ENCODE peak calls at places on chromosomes 7 and 10, in ten cellular contexts. L is CD4-positive, alpha-beta memory T cell; Z is fibroblast of lung; D is effector memory CD4-positive, alpha-beta T cell; B is H9; I is SJSA1; V is heart left ventricle; Y is trophoblast cell; W is Panc1; E is GM23248. U is an unnamed sample. For H3K4me1, the result is how much of the 10 kb centered on the place peaks cover.

GRCh38 chr10:124000792-124001201 is 92.6 kb downstream of the CHST15 start:
- DNase-seq in E (peak), W (no peak), Z (no peak), D (no peak), I (no peak), L (no peak), B (no peak), Y (no peak), V (no peak), U (no peak)

GRCh38 chr10:124906551-124907001 is 35.3 kb upstream of the ZRANB1 start:
- DNase-seq in V (no peak), Z (peak), I (peak), D (no peak), E (peak), Y (peak), L (no peak), W (no peak), B (no peak), U (no peak)

GRCh38 chr7:143396625-143397556 is 11.8 kb downstream of the EPHA1 start:
- DNase-seq in V (peak), L (no peak), I (no peak), B (no peak), Y (peak), Z (peak), W (no peak), D (no peak), E (peak), U (no peak)

GRCh38 chr7:128303624-128304023 is 40.1 kb downstream of the RBM28 start:
- DNase-seq in L (no peak), E (no peak), V (no peak), D (no peak), B (no peak), Z (no peak), Y (no peak), I (no peak), W (no peak), U (no peak)

GRCh38 chr10:60714242-60714641 is 64.0 kb upstream of the CDK1 start:
- DNase-seq in B (no peak), Y (no peak), L (peak), V (no peak), Z (peak), I (no peak), W (no peak), E (no peak), D (no peak), U (peak)

GRCh38 chr10:50679149-50679548 is 55.4 kb upstream of the SGMS1 start:
- DNase-seq in I (no peak), Z (no peak), B (peak), E (no peak), W (no peak), D (no peak), V (no peak), L (no peak), Y (no peak), U (peak)

GRCh38 chr7:80588591-80588990 is 49.9 kb upstream of the CD36 start:
- DNase-seq in V (no peak), B (no peak), D (no peak), Z (peak), L (no peak), I (no peak), W (no peak), Y (no peak), E (peak), U (no peak)

GRCh38 chr7:107966701-107967100 is 36.3 kb downstream of the LAMB1 start:
- DNase-seq in V (peak), E (peak), Y (peak), Z (peak), I (peak), D (no peak), L (no peak), W (peak), B (peak), U (no peak)

GRCh38 chr7:7653140-7653539 is 12.6 kb downstream of the UMAD1 start:
- DNase-seq in W (no peak), V (no peak), L (no peak), D (no peak), Z (no peak), B (no peak), I (no peak), Y (no peak), E (no peak), U (no peak)

GRCh38 chr7:131948434-131949053 is 392.1 kb upstream of the PODXL start:
- DNase-seq in I (no peak), D (no peak), V (peak), L (no peak), B (peak), Z (peak), Y (no peak), E (peak), W (no peak), U (peak)

GRCh38 chr7:29569648-29570047 is 6.0 kb downstream of the PRR15 start:
- DNase-seq in V (no peak), I (no peak), E (no peak), W (no peak), Z (no peak), L (no peak), D (no peak), B (no peak), Y (peak), U (peak)

GRCh38 chr7:22662490-22663145 is 64.4 kb upstream of the IL6 start:
- DNase-seq in Y (no peak), I (no peak), D (no peak), E (peak), V (no peak), L (no peak), B (no peak), W (no peak), Z (no peak), U (no peak)

GRCh38 chr10:1240341-1240775 is 184.2 kb downstream of the WDR37 start:
- DNase-seq in W (no peak), B (peak), V (no peak), Z (no peak), Y (no peak), E (no peak), I (no peak), L (no peak), D (no peak), U (peak)

GRCh38 chr10:11036424-11037011 is 18.8 kb downstream of the CELF2 start:
- DNase-seq in L (no peak), V (no peak), B (peak), Y (no peak), I (peak), D (no peak), E (peak), Z (peak), W (peak), U (peak)

GRCh38 chr10:77244746-77245145 is 392.9 kb downstream of the KCNMA1 start:
- DNase-seq in D (no peak), I (no peak), Y (no peak), L (no peak), V (no peak), B (no peak), Z (no peak), E (no peak), W (no peak), U (no peak)

GRCh38 chr7:131189488-131189887 is 138.2 kb upstream of the MKLN1 start:
- DNase-seq in W (no peak), B (no peak), Z (no peak), Y (no peak), V (no peak), D (no peak), E (no peak), L (no peak), I (no peak), U (no peak)

GRCh38 chr10:121062040-121062574 is 210.9 kb downstream of the WDR11 start:
- DNase-seq in I (no peak), Z (no peak), W (no peak), E (no peak), Y (no peak), L (no peak), D (no peak), V (no peak), B (no peak), U (no peak)

GRCh38 chr7:151540146-151540545 is 20.5 kb upstream of the RHEB start:
- DNase-seq in W (no peak), E (no peak), V (no peak), D (no peak), I (no peak), Z (no peak), Y (no peak), B (no peak), L (no peak), U (no peak)

GRCh38 chr10:99431190-99431549 is 746 bp upstream of the GOT1 start:
- DNase-seq in E (peak), Z (peak), B (peak), L (peak), W (no peak), D (no peak), Y (peak), I (no peak), V (peak), U (peak)

GRCh38 chr7:44626620-44627019 is 20.2 kb downstream of the OGDH start:
- DNase-seq in D (no peak), I (no peak), E (no peak), Z (no peak), V (no peak), L (no peak), W (no peak), Y (no peak), B (no peak), U (no peak)

GRCh38 chr7:105782391-105783063 is 93.9 kb downstream of the ATXN7L1 start:
- DNase-seq in I (peak), E (peak), W (no peak), Z (peak), Y (no peak), D (no peak), L (no peak), V (no peak), B (no peak), U (no peak)

GRCh38 chr7:20267482-20267881 is 50.3 kb upstream of the MACC1 start:
- DNase-seq in Y (no peak), E (no peak), D (no peak), I (no peak), L (no peak), W (no peak), B (peak), V (no peak), Z (no peak), U (no peak)

GRCh38 chr10:82288461-82288881 is 413.5 kb downstream of the NRG3 start:
- DNase-seq in D (no peak), L (no peak), Y (no peak), E (peak), W (no peak), B (no peak), I (no peak), Z (no peak), V (no peak), U (no peak)

GRCh38 chr7:81725003-81725402 is 44.8 kb downstream of the HGF start:
- DNase-seq in I (no peak), Y (no peak), L (no peak), B (no peak), W (no peak), V (no peak), D (no peak), E (peak), Z (peak), U (no peak)

GRCh38 chr10:79437111-79437814 is 8.2 kb downstream of the ZCCHC24 start:
- DNase-seq in Z (no peak), W (no peak), Y (no peak), I (no peak), E (peak), D (no peak), L (no peak), B (no peak), V (no peak), U (no peak)

DNA sequence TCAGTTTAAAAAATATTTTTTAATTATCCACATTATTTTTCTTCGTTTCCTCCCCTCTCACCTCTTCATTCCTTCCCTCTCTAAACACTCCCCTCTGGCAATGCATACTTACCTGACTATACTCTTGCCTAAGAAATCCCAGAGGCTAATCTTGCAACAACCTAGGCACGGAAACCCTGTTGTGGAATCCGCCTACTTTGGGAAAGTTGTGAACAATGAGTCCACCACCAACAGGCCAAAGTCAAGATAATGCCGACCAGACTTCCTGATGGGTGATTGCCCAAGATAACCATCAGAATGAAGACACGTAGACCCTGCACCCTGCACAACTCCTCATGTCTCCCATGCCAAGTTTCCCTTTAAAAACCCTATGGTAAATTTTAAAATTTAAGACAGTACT is 521.5 kb downstream of the KIF20B start:
- DNase-seq in I (no peak), L (no peak), B (no peak), W (no peak), E (no peak), Y (peak), Z (no peak), D (no peak), V (no peak), U (no peak)
- H3K27ac ChIP-seq in I (no peak), L (no peak), B (no peak), W (no peak), E (no peak), Y (peak), Z (no peak), D (no peak), V (no peak), U (no peak)

GRCh38 chr10:86077271-86077670 is 289.3 kb downstream of the GRID1 start:
- DNase-seq in Y (no peak), B (no peak), I (no peak), E (no peak), V (no peak), D (no peak), L (no peak), W (no peak), Z (no peak), U (no peak)

GRCh38 chr10:86073199-86073977 is 293.2 kb downstream of the GRID1 start:
- DNase-seq in B (no peak), I (no peak), W (no peak), L (no peak), E (no peak), Z (no peak), V (no peak), Y (no peak), D (no peak), U (no peak)

GRCh38 chr10:86071758-86072157 is 294.8 kb downstream of the GRID1 start:
- DNase-seq in W (no peak), Z (no peak), I (no peak), E (no peak), B (no peak), D (no peak), V (no peak), Y (no peak), L (no peak), U (no peak)

GRCh38 chr10:86075512-86075911 is 291.1 kb downstream of the GRID1 start:
- DNase-seq in Z (no peak), V (no peak), L (no peak), E (no peak), Y (no peak), I (no peak), B (no peak), W (no peak), D (no peak), U (no peak)

GRCh38 chr10:86074294-86074693 is 292.3 kb downstream of the GRID1 start:
- DNase-seq in W (no peak), I (no peak), E (no peak), B (no peak), Y (no peak), Z (no peak), V (no peak), L (no peak), D (no peak), U (no peak)
- H3K4me1 ChIP-seq in W (under half), I (under half), E (under half), B (under half), Y (under half), Z (under half), V (under half), L (under half), D (under half), U (under half)

GRCh38 chr10:97335995-97336394 is 1.5 kb upstream of the FRAT2 start:
- DNase-seq in Z (no peak), D (no peak), I (no peak), B (no peak), V (no peak), L (no peak), E (no peak), Y (no peak), W (no peak), U (no peak)
- H3K27ac ChIP-seq in Z (no peak), D (no peak), I (no peak), B (no peak), V (no peak), L (no peak), E (no peak), Y (no peak), W (no peak), U (no peak)

DNA sequence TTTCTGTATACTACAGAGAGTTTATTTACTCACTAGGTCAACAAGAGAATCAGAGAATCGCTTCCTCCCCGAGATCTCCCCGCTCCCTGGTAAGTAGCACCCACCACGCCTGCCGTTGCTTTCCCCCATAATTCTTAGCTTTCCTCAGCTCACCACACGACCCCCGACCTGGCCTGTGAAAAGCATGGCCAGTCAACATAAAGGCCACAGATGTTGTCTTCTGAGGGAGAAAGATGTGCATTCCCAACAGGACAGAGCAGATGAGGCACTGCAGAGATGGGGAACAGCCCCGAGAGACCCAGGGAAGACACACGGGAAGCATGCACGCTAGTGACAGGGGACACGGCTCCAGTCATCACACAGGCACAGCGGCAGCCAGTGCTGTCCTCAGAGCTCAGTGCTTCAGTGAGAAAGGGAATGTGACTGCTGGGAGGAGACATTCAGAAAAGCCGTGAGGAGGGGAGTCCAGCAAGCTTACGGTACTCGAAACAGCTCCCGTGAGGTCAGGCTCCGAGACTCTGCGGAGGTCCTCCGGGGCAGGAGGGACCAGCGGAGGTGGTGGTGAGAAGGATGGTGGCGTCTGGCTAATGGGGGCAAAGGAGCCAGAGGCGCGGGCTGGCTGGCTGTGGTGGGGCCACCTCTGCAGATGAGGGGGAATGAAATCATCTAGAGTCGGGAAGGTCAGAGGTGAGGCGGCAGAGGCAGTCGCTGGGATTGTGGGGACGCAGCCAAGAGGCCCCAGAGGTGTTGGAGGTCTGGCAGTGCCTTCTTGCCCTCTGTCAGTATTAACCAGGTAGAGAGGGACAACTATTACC is 123.4 kb upstream of the PDLIM1 start:
- DNase-seq in Z (no peak), Y (no peak), I (no peak), E (no peak), W (no peak), L (no peak), B (no peak), D (no peak), V (peak), U (no peak)
- H3K4me1 ChIP-seq in Z (under half), Y (under half), I (under half), E (under half), W (under half), L (under half), B (under half), D (under half), V (under half), U (under half)

DNA sequence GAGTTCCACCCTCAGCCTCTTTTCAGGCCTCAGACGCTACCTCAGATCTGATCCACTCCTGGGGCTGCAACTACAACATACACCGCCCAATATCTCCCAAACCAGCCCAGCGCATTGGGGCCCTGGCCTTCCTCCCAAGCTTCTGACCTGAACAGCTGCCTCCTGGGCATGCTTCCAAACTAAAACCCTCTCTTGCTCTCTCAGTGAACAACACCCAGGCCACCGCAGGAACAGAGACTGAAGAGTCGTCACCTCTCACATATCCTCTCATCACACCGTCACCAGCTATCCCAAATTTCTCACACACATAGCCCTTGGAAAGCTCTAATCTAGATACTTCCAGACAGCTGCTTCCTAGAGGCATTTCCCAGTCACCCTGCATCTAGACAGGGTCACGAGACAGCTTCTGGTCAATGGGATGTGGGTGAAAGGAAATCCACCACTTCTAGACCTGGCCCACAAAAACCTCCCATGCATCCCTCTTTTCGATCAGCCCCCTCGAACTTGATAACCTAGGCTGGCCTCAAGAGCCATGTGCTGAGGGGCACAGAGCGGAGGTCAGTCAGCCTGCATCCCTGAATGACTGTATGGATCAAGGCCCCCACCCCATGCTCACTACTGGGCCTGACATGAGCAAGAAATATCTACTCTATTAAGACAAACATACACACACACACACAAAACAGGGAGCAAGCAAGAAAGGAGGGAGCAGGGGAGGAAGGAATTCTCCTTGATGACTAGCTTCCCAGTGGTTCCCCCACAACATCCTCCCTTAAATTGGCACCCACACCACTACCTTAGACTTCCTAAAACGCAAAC is 1.8 kb downstream of the PARP12 start:
- DNase-seq in V (peak), W (no peak), B (no peak), E (no peak), Z (peak), L (no peak), D (no peak), I (no peak), Y (no peak), U (peak)
- H3K27ac ChIP-seq in V (peak), W (peak), B (no peak), E (no peak), Z (peak), L (peak), D (peak), I (no peak), Y (no peak), U (peak)

U was measured in small intestine.